ENCODE peak calls at places on chromosomes 1 and 21, in ten cellular contexts. One of them, this sample, is unnamed.
A peak's percentile ranks its signal among the peaks of the same experiment; 100 is the strongest.

GRCh38 chr1:90402893-90403849 is 313.9 kb downstream of the BARHL2 start:
- DNase-seq in GM12878: no peak
- DNase-seq in ACHN: peak; percentile 84
- DNase-seq in Caki2: peak; percentile 76
- DNase-seq in posterior cingulate gyrus: no peak
- DNase-seq in germinal center: no peak
- DNase-seq in brain microvascular endothelial cell: peak; percentile 80
- DNase-seq in immature natural killer cell: no peak
- DNase-seq in hypothalamus: no peak
- DNase-seq in heart right ventricle: no peak
- DNase-seq in this sample: peak; percentile 99

GRCh38 chr1:68281946-68282615 is 49.8 kb upstream of the WLS start:
- DNase-seq in GM12878: no peak
- DNase-seq in germinal center: no peak
- DNase-seq in posterior cingulate gyrus: no peak
- DNase-seq in brain microvascular endothelial cell: no peak
- DNase-seq in heart right ventricle: no peak
- DNase-seq in immature natural killer cell: no peak
- DNase-seq in ACHN: no peak
- DNase-seq in hypothalamus: no peak
- DNase-seq in Caki2: no peak
- DNase-seq in this sample: no peak

GRCh38 chr1:48829446-48829845 is 52.8 kb upstream of the BEND5 start:
- DNase-seq in brain microvascular endothelial cell: no peak
- DNase-seq in ACHN: no peak
- DNase-seq in immature natural killer cell: no peak
- DNase-seq in Caki2: no peak
- DNase-seq in hypothalamus: no peak
- DNase-seq in GM12878: no peak
- DNase-seq in posterior cingulate gyrus: no peak
- DNase-seq in heart right ventricle: no peak
- DNase-seq in germinal center: no peak
- DNase-seq in this sample: no peak

GRCh38 chr21:44919111-44919912 is 1.4 kb downstream of the ITGB2 start:
- DNase-seq in posterior cingulate gyrus: peak; percentile 31
- DNase-seq in heart right ventricle: no peak
- DNase-seq in brain microvascular endothelial cell: no peak
- DNase-seq in hypothalamus: no peak
- DNase-seq in Caki2: no peak
- DNase-seq in ACHN: no peak
- DNase-seq in immature natural killer cell: peak; percentile 79
- DNase-seq in germinal center: no peak
- DNase-seq in GM12878: no peak
- DNase-seq in this sample: no peak

GRCh38 chr1:14765773-14766172 is 167.3 kb downstream of the KAZN start:
- DNase-seq in posterior cingulate gyrus: no peak
- DNase-seq in ACHN: no peak
- DNase-seq in hypothalamus: no peak
- DNase-seq in brain microvascular endothelial cell: no peak
- DNase-seq in germinal center: no peak
- DNase-seq in Caki2: peak; percentile 93
- DNase-seq in immature natural killer cell: no peak
- DNase-seq in GM12878: no peak
- DNase-seq in heart right ventricle: no peak
- DNase-seq in this sample: no peak

GRCh38 chr1:168691541-168691940 is 37.5 kb downstream of the DPT start:
- DNase-seq in ACHN: no peak
- DNase-seq in GM12878: no peak
- DNase-seq in immature natural killer cell: no peak
- DNase-seq in Caki2: no peak
- DNase-seq in heart right ventricle: no peak
- DNase-seq in posterior cingulate gyrus: no peak
- DNase-seq in brain microvascular endothelial cell: no peak
- DNase-seq in hypothalamus: no peak
- DNase-seq in germinal center: no peak
- DNase-seq in this sample: no peak

GRCh38 chr1:205091043-205091740 is 6.9 kb upstream of the TMEM81 start:
- DNase-seq in brain microvascular endothelial cell: no peak
- DNase-seq in GM12878: no peak
- DNase-seq in heart right ventricle: no peak
- DNase-seq in posterior cingulate gyrus: no peak
- DNase-seq in immature natural killer cell: no peak
- DNase-seq in Caki2: no peak
- DNase-seq in hypothalamus: no peak
- DNase-seq in germinal center: no peak
- DNase-seq in ACHN: no peak
- DNase-seq in this sample: no peak

GRCh38 chr1:15152318-15153183 is 996 bp upstream of the TMEM51 start:
- DNase-seq in germinal center: no peak
- DNase-seq in brain microvascular endothelial cell: peak; percentile 88
- DNase-seq in hypothalamus: peak; percentile 81
- DNase-seq in posterior cingulate gyrus: peak; percentile 75
- DNase-seq in immature natural killer cell: no peak
- DNase-seq in Caki2: peak; percentile 79
- DNase-seq in ACHN: peak; percentile 88
- DNase-seq in GM12878: no peak
- DNase-seq in heart right ventricle: peak; percentile 83
- DNase-seq in this sample: peak; percentile 72

GRCh38 chr1:41811051-41811795 is 107.5 kb downstream of the HIVEP3 start:
- DNase-seq in germinal center: peak; percentile 68
- DNase-seq in heart right ventricle: no peak
- DNase-seq in immature natural killer cell: peak; percentile 52
- DNase-seq in ACHN: no peak
- DNase-seq in brain microvascular endothelial cell: peak; percentile 87
- DNase-seq in hypothalamus: no peak
- DNase-seq in posterior cingulate gyrus: no peak
- DNase-seq in GM12878: no peak
- DNase-seq in Caki2: no peak
- DNase-seq in this sample: no peak

GRCh38 chr1:183804916-183805734 is at the start of gene RGL1:
- DNase-seq in hypothalamus: peak; percentile 75
- DNase-seq in immature natural killer cell: peak; percentile 6
- DNase-seq in posterior cingulate gyrus: peak; percentile 60
- DNase-seq in ACHN: peak; percentile 66
- DNase-seq in germinal center: no peak
- DNase-seq in heart right ventricle: peak; percentile 76
- DNase-seq in GM12878: no peak
- DNase-seq in Caki2: peak; percentile 18
- DNase-seq in brain microvascular endothelial cell: peak; percentile 64
- DNase-seq in this sample: peak; percentile 35

GRCh38 chr1:166789286-166789685 is 50.0 kb upstream of the POGK start:
- DNase-seq in GM12878: no peak
- DNase-seq in posterior cingulate gyrus: no peak
- DNase-seq in brain microvascular endothelial cell: no peak
- DNase-seq in hypothalamus: no peak
- DNase-seq in heart right ventricle: no peak
- DNase-seq in ACHN: no peak
- DNase-seq in Caki2: no peak
- DNase-seq in germinal center: no peak
- DNase-seq in immature natural killer cell: no peak
- DNase-seq in this sample: no peak

GRCh38 chr1:146051452-146051852 is 29.9 kb upstream of the HJV start:
- DNase-seq in hypothalamus: no peak
- DNase-seq in germinal center: no peak
- DNase-seq in immature natural killer cell: no peak
- DNase-seq in brain microvascular endothelial cell: no peak
- DNase-seq in Caki2: no peak
- DNase-seq in ACHN: no peak
- DNase-seq in heart right ventricle: no peak
- DNase-seq in posterior cingulate gyrus: no peak
- DNase-seq in GM12878: no peak
- DNase-seq in this sample: no peak

GRCh38 chr1:57796609-57797008 is 372.7 kb upstream of the DAB1 start:
- DNase-seq in germinal center: no peak
- DNase-seq in heart right ventricle: no peak
- DNase-seq in brain microvascular endothelial cell: peak; percentile 11
- DNase-seq in hypothalamus: no peak
- DNase-seq in Caki2: peak; percentile 72
- DNase-seq in ACHN: no peak
- DNase-seq in GM12878: no peak
- DNase-seq in immature natural killer cell: no peak
- DNase-seq in posterior cingulate gyrus: no peak
- DNase-seq in this sample: peak; percentile 48

GRCh38 chr21:36863260-36863659 is 103.2 kb downstream of the HLCS start:
- DNase-seq in posterior cingulate gyrus: no peak
- DNase-seq in Caki2: no peak
- DNase-seq in immature natural killer cell: no peak
- DNase-seq in ACHN: no peak
- DNase-seq in hypothalamus: no peak
- DNase-seq in germinal center: no peak
- DNase-seq in GM12878: no peak
- DNase-seq in heart right ventricle: no peak
- DNase-seq in brain microvascular endothelial cell: no peak
- DNase-seq in this sample: no peak

GRCh38 chr1:60280256-60280655 is 206.7 kb upstream of the C1orf87 start:
- DNase-seq in immature natural killer cell: no peak
- DNase-seq in hypothalamus: no peak
- DNase-seq in ACHN: no peak
- DNase-seq in heart right ventricle: no peak
- DNase-seq in brain microvascular endothelial cell: no peak
- DNase-seq in GM12878: no peak
- DNase-seq in germinal center: no peak
- DNase-seq in Caki2: no peak
- DNase-seq in posterior cingulate gyrus: no peak
- DNase-seq in this sample: no peak

GRCh38 chr1:40530735-40531380 is 579 bp upstream of the ZNF684 start:
- DNase-seq in ACHN: no peak
- DNase-seq in immature natural killer cell: no peak
- DNase-seq in Caki2: no peak
- DNase-seq in posterior cingulate gyrus: no peak
- DNase-seq in GM12878: no peak
- DNase-seq in germinal center: peak; percentile 8
- DNase-seq in heart right ventricle: no peak
- DNase-seq in hypothalamus: no peak
- DNase-seq in brain microvascular endothelial cell: peak; percentile 6
- DNase-seq in this sample: no peak

GRCh38 chr1:7953850-7954609 is 7.5 kb upstream of the PARK7 start:
- DNase-seq in posterior cingulate gyrus: peak; percentile 97
- DNase-seq in GM12878: peak; percentile 85
- DNase-seq in immature natural killer cell: peak; percentile 93
- DNase-seq in hypothalamus: peak; percentile 97
- DNase-seq in germinal center: peak; percentile 77
- DNase-seq in heart right ventricle: peak; percentile 97
- DNase-seq in Caki2: peak; percentile 88
- DNase-seq in ACHN: peak; percentile 87
- DNase-seq in brain microvascular endothelial cell: peak; percentile 86
- DNase-seq in this sample: peak; percentile 67

GRCh38 chr1:205286335-205286950 is 35.1 kb downstream of the NUAK2 start:
- DNase-seq in ACHN: no peak
- DNase-seq in heart right ventricle: no peak
- DNase-seq in hypothalamus: no peak
- DNase-seq in Caki2: no peak
- DNase-seq in posterior cingulate gyrus: no peak
- DNase-seq in immature natural killer cell: peak; percentile 87
- DNase-seq in GM12878: peak; percentile 84
- DNase-seq in germinal center: peak; percentile 49
- DNase-seq in brain microvascular endothelial cell: peak; percentile 65
- DNase-seq in this sample: no peak

GRCh38 chr1:41935226-41935625 is 16.5 kb upstream of the HIVEP3 start:
- DNase-seq in Caki2: no peak
- DNase-seq in immature natural killer cell: no peak
- DNase-seq in germinal center: no peak
- DNase-seq in posterior cingulate gyrus: no peak
- DNase-seq in brain microvascular endothelial cell: no peak
- DNase-seq in heart right ventricle: no peak
- DNase-seq in GM12878: no peak
- DNase-seq in ACHN: no peak
- DNase-seq in hypothalamus: no peak
- DNase-seq in this sample: no peak

GRCh38 chr1:183871142-183871541 is 66.2 kb downstream of the RGL1 start:
- DNase-seq in Caki2: no peak
- DNase-seq in immature natural killer cell: no peak
- DNase-seq in GM12878: no peak
- DNase-seq in posterior cingulate gyrus: no peak
- DNase-seq in heart right ventricle: peak; percentile 38
- DNase-seq in ACHN: no peak
- DNase-seq in germinal center: no peak
- DNase-seq in brain microvascular endothelial cell: peak; percentile 60
- DNase-seq in hypothalamus: peak; percentile 31
- DNase-seq in this sample: peak; percentile 41

GRCh38 chr1:232991238-232991637 is 40.8 kb downstream of the NTPCR start:
- DNase-seq in ACHN: no peak
- DNase-seq in heart right ventricle: no peak
- DNase-seq in hypothalamus: no peak
- DNase-seq in Caki2: no peak
- DNase-seq in posterior cingulate gyrus: no peak
- DNase-seq in germinal center: no peak
- DNase-seq in GM12878: no peak
- DNase-seq in immature natural killer cell: no peak
- DNase-seq in brain microvascular endothelial cell: no peak
- DNase-seq in this sample: no peak

GRCh38 chr1:47433453-47434050 is 4.3 kb upstream of the FOXD2 start:
- DNase-seq in Caki2: no peak
- DNase-seq in brain microvascular endothelial cell: no peak
- DNase-seq in hypothalamus: no peak
- DNase-seq in immature natural killer cell: no peak
- DNase-seq in GM12878: no peak
- DNase-seq in ACHN: no peak
- DNase-seq in posterior cingulate gyrus: no peak
- DNase-seq in germinal center: no peak
- DNase-seq in heart right ventricle: no peak
- DNase-seq in this sample: no peak

GRCh38 chr1:167238713-167239112 is 18.0 kb downstream of the POU2F1 start:
- DNase-seq in posterior cingulate gyrus: no peak
- DNase-seq in heart right ventricle: no peak
- DNase-seq in ACHN: no peak
- DNase-seq in GM12878: no peak
- DNase-seq in immature natural killer cell: no peak
- DNase-seq in hypothalamus: no peak
- DNase-seq in brain microvascular endothelial cell: no peak
- DNase-seq in germinal center: no peak
- DNase-seq in Caki2: no peak
- DNase-seq in this sample: no peak

GRCh38 chr1:69861641-69862040 is 293.9 kb downstream of the LRRC7 start:
- DNase-seq in Caki2: no peak
- DNase-seq in brain microvascular endothelial cell: no peak
- DNase-seq in heart right ventricle: no peak
- DNase-seq in hypothalamus: no peak
- DNase-seq in germinal center: no peak
- DNase-seq in posterior cingulate gyrus: no peak
- DNase-seq in immature natural killer cell: no peak
- DNase-seq in GM12878: no peak
- DNase-seq in ACHN: no peak
- DNase-seq in this sample: no peak

GRCh38 chr1:186806477-186806876 is 22.3 kb upstream of the PLA2G4A start:
- DNase-seq in immature natural killer cell: no peak
- DNase-seq in heart right ventricle: no peak
- DNase-seq in hypothalamus: no peak
- DNase-seq in ACHN: peak; percentile 20
- DNase-seq in Caki2: no peak
- DNase-seq in brain microvascular endothelial cell: peak; percentile 71
- DNase-seq in germinal center: no peak
- DNase-seq in posterior cingulate gyrus: no peak
- DNase-seq in GM12878: no peak
- DNase-seq in this sample: no peak

GRCh38 chr1:157363660-157364140 is 188.6 kb downstream of the FCRL5 start:
- DNase-seq in brain microvascular endothelial cell: peak; percentile 45
- DNase-seq in GM12878: peak; percentile 20
- DNase-seq in posterior cingulate gyrus: peak; percentile 20
- DNase-seq in Caki2: peak; percentile 12
- DNase-seq in immature natural killer cell: peak; percentile 21
- DNase-seq in germinal center: peak; percentile 64
- DNase-seq in heart right ventricle: no peak
- DNase-seq in ACHN: peak; percentile 51
- DNase-seq in hypothalamus: peak; percentile 18
- DNase-seq in this sample: no peak

GRCh38 chr1:25795955-25796806 is 3.8 kb upstream of the SELENON start:
- DNase-seq in heart right ventricle: no peak
- DNase-seq in germinal center: no peak
- DNase-seq in immature natural killer cell: no peak
- DNase-seq in GM12878: no peak
- DNase-seq in posterior cingulate gyrus: no peak
- DNase-seq in brain microvascular endothelial cell: no peak
- DNase-seq in Caki2: no peak
- DNase-seq in ACHN: no peak
- DNase-seq in hypothalamus: no peak
- DNase-seq in this sample: no peak

GRCh38 chr21:42199488-42200463 is 19.2 kb upstream of the ABCG1 start:
- DNase-seq in Caki2: no peak
- DNase-seq in ACHN: no peak
- DNase-seq in immature natural killer cell: peak; percentile 38
- DNase-seq in hypothalamus: no peak
- DNase-seq in heart right ventricle: no peak
- DNase-seq in posterior cingulate gyrus: no peak
- DNase-seq in brain microvascular endothelial cell: peak; percentile 9
- DNase-seq in GM12878: peak; percentile 8
- DNase-seq in germinal center: no peak
- DNase-seq in this sample: peak; percentile 44